ENCODE peak calls at places on chromosomes 1 and 21, in six cellular contexts. H is uterus, I is aorta, N is adrenal gland, W is body of pancreas, S is esophagus muscularis mucosa. Z is an unnamed sample.

GRCh38 chr21:38037416-38037815 is 121.2 kb upstream of the KCNJ6 start:
- DNase-seq in H (no peak), S (no peak), I (no peak), N (no peak), W (no peak), Z (no peak)

GRCh38 chr1:110390096-110390495 is 730 bp downstream of the SLC16A4 start:
- DNase-seq in W (peak; percentile 16), H (peak; percentile 44), N (no peak), I (peak; percentile 75), S (no peak), Z (no peak)

GRCh38 chr1:193971595-193971994 is 785.2 kb upstream of the B3GALT2 start:
- DNase-seq in H (no peak), W (no peak), S (no peak), N (no peak), I (no peak), Z (no peak)

GRCh38 chr1:6603851-6604558 is 1.3 kb upstream of the KLHL21 start:
- DNase-seq in H (peak; percentile 80), W (peak; percentile 73), N (peak; percentile 63), I (peak; percentile 90), S (no peak), Z (no peak)

GRCh38 chr1:192724670-192725069 is 84.2 kb upstream of the RGS2 start:
- DNase-seq in I (no peak), W (no peak), N (peak; percentile 17), S (no peak), H (no peak), Z (peak; percentile 8)

GRCh38 chr1:92134331-92134730 is 54.2 kb downstream of the BTBD8 start:
- DNase-seq in H (no peak), N (no peak), S (no peak), I (no peak), W (no peak), Z (no peak)

GRCh38 chr1:42168798-42169197 is 4.3 kb upstream of the GUCA2A start:
- DNase-seq in W (no peak), S (no peak), H (no peak), N (no peak), I (no peak), Z (no peak)

GRCh38 chr1:8214501-8215173 is 103.3 kb upstream of the SLC45A1 start:
- DNase-seq in W (no peak), S (no peak), I (no peak), H (no peak), N (no peak), Z (no peak)

GRCh38 chr1:147851149-147851548 is 51.4 kb upstream of the GJA8 start:
- DNase-seq in I (no peak), H (no peak), N (no peak), S (no peak), W (no peak), Z (no peak)

GRCh38 chr1:68327414-68327813 is 95.1 kb upstream of the WLS start:
- DNase-seq in H (no peak), S (no peak), I (no peak), W (no peak), N (no peak), Z (no peak)

GRCh38 chr1:40045766-40046165 is 5.2 kb downstream of the CAP1 start:
- DNase-seq in I (no peak), H (no peak), N (no peak), W (no peak), S (no peak), Z (no peak)

GRCh38 chr1:40042337-40042736 is 1.8 kb downstream of the CAP1 start:
- DNase-seq in N (no peak), S (no peak), H (no peak), W (no peak), I (no peak), Z (no peak)

GRCh38 chr1:40044065-40044575 is 3.6 kb downstream of the CAP1 start:
- DNase-seq in S (no peak), W (no peak), H (no peak), N (no peak), I (no peak), Z (no peak)

GRCh38 chr1:40047769-40048168 is 7.2 kb downstream of the CAP1 start:
- DNase-seq in I (no peak), W (no peak), H (no peak), N (no peak), S (no peak), Z (no peak)

DNA sequence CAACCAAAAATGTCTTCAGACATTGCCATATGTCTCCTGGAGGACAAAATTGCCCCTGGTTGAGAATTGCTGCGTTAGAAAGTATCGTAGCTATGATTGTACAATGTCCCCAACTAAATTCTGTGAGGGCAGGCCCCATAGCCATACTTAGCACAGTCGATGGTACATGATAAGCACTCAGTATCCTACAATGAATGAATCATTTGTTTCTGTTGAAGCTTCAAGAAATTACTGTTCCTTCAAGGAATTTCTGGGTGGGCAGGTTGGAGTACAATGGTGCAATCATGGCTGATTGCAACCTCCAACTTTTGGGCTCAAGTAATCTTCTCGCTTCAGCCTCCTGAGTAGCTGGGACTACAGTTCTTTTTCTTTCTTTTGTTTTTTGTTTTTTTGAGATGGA is 4.7 kb downstream of the CAP1 start:
- DNase-seq in N (no peak), S (no peak), H (no peak), I (no peak), W (no peak), Z (no peak)
- H3K4me1 ChIP-seq in N (peaks cover 61% of the 10 kb centered on the region), S (peaks cover 91% of the 10 kb centered on the region), H (no peaks in the 10 kb centered on the region), I (no peaks in the 10 kb centered on the region), W (peaks cover 36% of the 10 kb centered on the region), Z (peaks cover 7% of the 10 kb centered on the region)

GRCh38 chr1:205593967-205594366 is 37.8 kb downstream of the ELK4 start:
- DNase-seq in W (no peak), I (no peak), S (peak; percentile 90), N (no peak), H (no peak), Z (no peak)

GRCh38 chr1:205593532-205593931 is 38.3 kb downstream of the ELK4 start:
- DNase-seq in H (no peak), N (no peak), S (no peak), I (no peak), W (no peak), Z (no peak)

GRCh38 chr1:205590777-205591513 is 40.9 kb downstream of the ELK4 start:
- DNase-seq in H (peak; percentile 6), W (no peak), I (no peak), S (no peak), N (no peak), Z (no peak)

GRCh38 chr1:205591522-205592351 is 40.1 kb downstream of the ELK4 start:
- DNase-seq in H (peak; percentile 89), W (peak; percentile 89), I (peak; percentile 87), N (peak; percentile 81), S (peak; percentile 98), Z (peak; percentile 92)

DNA sequence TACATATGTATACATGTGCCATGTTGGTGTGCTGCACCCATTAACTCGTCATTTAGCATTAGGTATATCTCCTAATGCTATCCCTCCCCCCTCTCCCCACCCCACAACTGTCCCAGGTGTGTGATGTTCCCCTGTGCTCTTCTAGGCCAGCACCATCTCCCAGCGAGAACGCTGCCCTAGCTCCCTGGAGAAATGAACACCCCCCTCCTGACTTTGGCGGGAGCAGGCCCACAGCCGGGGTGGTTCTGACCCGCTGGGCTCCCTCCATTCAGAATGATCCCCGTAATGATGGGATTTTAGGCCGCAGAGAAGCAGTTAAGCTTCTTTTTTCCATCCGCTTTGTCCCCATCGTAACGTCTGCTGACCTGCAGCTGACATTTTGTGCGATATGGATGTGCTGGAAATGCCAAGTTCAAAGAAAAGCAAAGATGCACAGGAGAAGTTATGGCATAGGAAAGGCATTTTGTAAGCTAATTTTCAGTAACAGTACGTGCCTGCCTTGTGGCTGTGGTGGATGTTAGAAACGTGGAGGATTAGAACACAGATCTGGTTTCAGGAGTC is 39.3 kb downstream of the ELK4 start:
- DNase-seq in W (no peak), N (no peak), I (peak; percentile 40), S (peak; percentile 83), H (no peak), Z (no peak)
- H3K4me3 ChIP-seq in W (no peak overlapping the region), N (no peak overlapping the region), I (no peak overlapping the region), S (peak overlapping the region; percentile 50), H (peak overlapping the region; percentile 39), Z (no peak overlapping the region)

GRCh38 chr1:107877749-107878148 is 87.2 kb downstream of the VAV3 start:
- DNase-seq in W (peak; percentile 3), S (no peak), N (no peak), I (no peak), H (no peak), Z (no peak)
- H3K36me3 ChIP-seq in W (no peaks in the 10 kb centered on the region), S (no peaks in the 10 kb centered on the region), N (no peaks in the 10 kb centered on the region), I (no peaks in the 10 kb centered on the region), H (no peaks in the 10 kb centered on the region), Z (no peaks in the 10 kb centered on the region)

GRCh38 chr1:226657788-226658537 is 81.1 kb downstream of the ITPKB start:
- DNase-seq in S (no peak), I (peak; percentile 44), H (no peak), W (peak; percentile 63), N (no peak), Z (no peak)

GRCh38 chr1:226659641-226660040 is 79.4 kb downstream of the ITPKB start:
- DNase-seq in N (no peak), W (no peak), I (peak; percentile 26), S (no peak), H (no peak), Z (no peak)

GRCh38 chr1:226658538-226659125 is 80.5 kb downstream of the ITPKB start:
- DNase-seq in N (no peak), I (peak; percentile 37), S (no peak), H (no peak), W (no peak), Z (no peak)

GRCh38 chr1:226660410-226661182 is 78.5 kb downstream of the ITPKB start:
- DNase-seq in N (peak; percentile 43), H (peak; percentile 64), W (no peak), I (peak; percentile 50), S (no peak), Z (no peak)

GRCh38 chr1:226659136-226659535 is 79.9 kb downstream of the ITPKB start:
- DNase-seq in W (no peak), H (no peak), S (no peak), N (no peak), I (peak; percentile 26), Z (no peak)
- H3K4me1 ChIP-seq in W (peaks cover 82% of the 10 kb centered on the region), H (peaks cover 34% of the 10 kb centered on the region), S (no peaks in the 10 kb centered on the region), N (peaks cover 72% of the 10 kb centered on the region), I (no peaks in the 10 kb centered on the region), Z (peaks cover 6% of the 10 kb centered on the region)

GRCh38 chr1:12166834-12167492 is at the start of gene TNFRSF1B:
- DNase-seq in H (peak; percentile 73), I (peak; percentile 81), N (peak; percentile 55), S (no peak), W (peak; percentile 56), Z (peak; percentile 66)
- H3K4me3 ChIP-seq in H (peak within 1 kb of the TSS; percentile 72), I (no peak within 1 kb of the TSS), N (no peak within 1 kb of the TSS), S (peak within 1 kb of the TSS; percentile 81), W (peak within 1 kb of the TSS; percentile 33), Z (peak within 1 kb of the TSS; percentile 17)